ENCODE peak calls at places on chromosomes 5 and 9, in seven cellular contexts. X, U, M, G, F, E and R are unnamed samples.

GRCh38 chr5:96648598-96648997 is 13.6 kb upstream of the CAST start:
- DNase-seq in X (peak), U (no peak), M (no peak), G (no peak), F (no peak), E (no peak), R (no peak)

GRCh38 chr5:79181419-79182022 is 54.4 kb upstream of the JMY start:
- DNase-seq in X (no peak), U (no peak), M (no peak), G (no peak), F (no peak), E (no peak), R (no peak)

GRCh38 chr9:70589571-70590263 is 175.3 kb upstream of the KLF9 start:
- DNase-seq in X (peak), U (no peak), M (no peak), G (no peak), F (peak), E (no peak), R (peak)

GRCh38 chr9:120608421-120608820 is 28.5 kb upstream of the CDK5RAP2 start:
- DNase-seq in X (peak), U (no peak), M (no peak), G (no peak), F (no peak), E (no peak), R (no peak)

GRCh38 chr5:168317521-168318147 is 26.2 kb downstream of the WWC1 start:
- DNase-seq in X (peak), U (no peak), M (no peak), G (peak), F (peak), E (peak), R (peak)

GRCh38 chr9:137435980-137436760 is 5.0 kb downstream of the ENTPD8 start:
- DNase-seq in X (peak), U (no peak), M (peak), G (peak), F (no peak), E (no peak), R (peak)

GRCh38 chr5:133977858-133978257 is 9.4 kb upstream of the C5orf15 start:
- DNase-seq in X (peak), U (no peak), M (no peak), G (no peak), F (no peak), E (no peak), R (no peak)

GRCh38 chr5:50595199-50595598 is 71.2 kb upstream of the PARP8 start:
- DNase-seq in X (peak), U (no peak), M (no peak), G (no peak), F (no peak), E (peak), R (peak)

GRCh38 chr9:89359018-89359417 is 40.7 kb downstream of the SECISBP2 start:
- DNase-seq in X (no peak), U (no peak), M (no peak), G (no peak), F (peak), E (no peak), R (no peak)

GRCh38 chr5:56638768-56639238 is 176.5 kb upstream of the MAP3K1 start:
- DNase-seq in X (no peak), U (no peak), M (no peak), G (no peak), F (no peak), E (no peak), R (no peak)

GRCh38 chr5:141001854-141002666 is 35.8 kb downstream of the PCDHAC2 start:
- DNase-seq in X (no peak), U (no peak), M (peak), G (peak), F (peak), E (no peak), R (no peak)

GRCh38 chr5:88868453-88869068 is 14.4 kb downstream of the MEF2C start:
- DNase-seq in X (no peak), U (no peak), M (no peak), G (no peak), F (no peak), E (no peak), R (no peak)

GRCh38 chr5:65555266-65555665 is 7.7 kb downstream of the CENPK start:
- DNase-seq in X (peak), U (no peak), M (no peak), G (no peak), F (peak), E (no peak), R (no peak)

GRCh38 chr9:5587024-5587423 is 41.9 kb upstream of the RIC1 start:
- DNase-seq in X (peak), U (no peak), M (no peak), G (no peak), F (no peak), E (no peak), R (no peak)

GRCh38 chr5:163135849-163136248 is 301.5 kb upstream of the CCNG1 start:
- DNase-seq in X (no peak), U (no peak), M (no peak), G (no peak), F (no peak), E (no peak), R (no peak)

GRCh38 chr9:33117306-33117705 is 40.8 kb upstream of the SMU1 start:
- DNase-seq in X (no peak), U (no peak), M (no peak), G (no peak), F (no peak), E (no peak), R (no peak)

GRCh38 chr9:128921881-128922763 is 1.3 kb downstream of the PHYHD1 start:
- DNase-seq in X (peak), U (no peak), M (peak), G (peak), F (peak), E (no peak), R (no peak)

GRCh38 chr5:38847549-38848341 is 1.9 kb downstream of the OSMR start:
- DNase-seq in X (peak), U (no peak), M (no peak), G (no peak), F (no peak), E (no peak), R (no peak)
- TF ChIP-seq CTCF in X (no peak), U (no peak), M (no peak), G (no peak), F (no peak), E (no peak), R (no peak)

GRCh38 chr9:115514454-115514853 is 396.5 kb upstream of the TNC start:
- DNase-seq in X (no peak), U (no peak), M (no peak), G (no peak), F (no peak), E (no peak), R (no peak)
- TF ChIP-seq CTCF in X (no peak), U (no peak), M (no peak), G (no peak), F (no peak), E (no peak), R (no peak)

DNA sequence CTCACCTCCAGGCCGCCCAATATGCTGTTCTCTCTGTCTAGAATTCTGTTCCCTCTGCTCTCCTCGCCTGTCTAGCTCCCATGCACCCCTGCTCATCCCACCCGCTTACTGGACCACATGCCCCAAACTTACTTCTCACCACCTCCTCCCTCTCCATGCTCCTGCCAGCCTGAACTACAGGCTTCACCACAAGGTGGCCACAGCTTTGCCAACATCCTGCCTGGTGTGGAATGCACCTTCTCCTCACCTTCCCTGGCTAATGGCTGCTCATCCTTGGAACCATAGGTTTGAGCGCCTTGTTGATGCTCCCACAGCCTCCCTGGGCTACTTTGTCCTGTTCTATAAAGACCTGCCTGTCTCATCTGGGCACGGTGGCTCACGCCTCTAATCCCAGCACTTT is 9.6 kb downstream of the LAMC3 start:
- DNase-seq in X (no peak), U (no peak), M (no peak), G (no peak), F (no peak), E (no peak), R (no peak)
- TF ChIP-seq CTCF in X (no peak), U (no peak), M (no peak), G (no peak), F (peak), E (peak), R (no peak)

GRCh38 chr5:180860273-180860886 is 696 bp downstream of the ZFP62 start:
- DNase-seq in X (no peak), U (peak), M (peak), G (no peak), F (no peak), E (no peak), R (no peak)
- TF ChIP-seq CTCF in X (no peak), U (no peak), M (no peak), G (no peak), F (no peak), E (peak), R (peak)

GRCh38 chr9:134861586-134862334 is 18.9 kb upstream of the FCN2 start:
- DNase-seq in X (no peak), U (no peak), M (no peak), G (no peak), F (no peak), E (no peak), R (no peak)

GRCh38 chr9:134855231-134855899 is 25.2 kb upstream of the FCN2 start:
- DNase-seq in X (no peak), U (no peak), M (no peak), G (no peak), F (no peak), E (no peak), R (no peak)

GRCh38 chr9:134855900-134856377 is 24.7 kb upstream of the FCN2 start:
- DNase-seq in X (no peak), U (no peak), M (no peak), G (no peak), F (no peak), E (no peak), R (no peak)

GRCh38 chr9:134860510-134860909 is 20.1 kb upstream of the FCN2 start:
- DNase-seq in X (no peak), U (no peak), M (no peak), G (peak), F (no peak), E (no peak), R (no peak)

GRCh38 chr9:134858051-134858841 is 22.4 kb upstream of the FCN2 start:
- DNase-seq in X (peak), U (peak), M (no peak), G (peak), F (no peak), E (peak), R (no peak)
- TF ChIP-seq CTCF in X (peak), U (no peak), M (no peak), G (no peak), F (no peak), E (peak), R (peak)